ENCODE peak calls at places on chromosomes 7 and 10, in nine cellular contexts. O is AG04450; C is NCI-H1417; U is breast epithelium; Q is stimulated activated CD4-positive, alpha-beta T cell treated with anti-CD3 and anti-CD28 coated beads, Interleukin-12 subunit alpha, Interleukin-12 subunit beta, amount 100 ng/mL, for 4 hours; H is NCI-H1092 treated with DMSO at 0.1 percent for 48 hours; V is SK-MEL-5; L is renal cortical epithelial cell; T is psoas muscle. S is an unnamed sample.
A peak's percentile ranks its signal among the peaks of the same experiment; 100 is the strongest.

GRCh38 chr10:87105725-87106124 is 10.7 kb downstream of the SHLD2 start:
- DNase-seq in Q (no peak), C (no peak), H (no peak), T (no peak), U (no peak), V (no peak), O (no peak), L (no peak), S (no peak)

GRCh38 chr7:106425017-106425719 is 140.4 kb upstream of the NAMPT start:
- DNase-seq in C (peak; percentile 88), V (peak; percentile 99), T (peak; percentile 71), Q (peak; percentile 58), O (peak; percentile 98), H (no peak), U (peak; percentile 82), L (peak; percentile 100), S (no peak)

GRCh38 chr10:102596506-102596971 is 47.7 kb upstream of the TRIM8 start:
- DNase-seq in U (no peak), L (peak; percentile 66), Q (no peak), V (peak; percentile 67), O (no peak), C (peak; percentile 57), T (no peak), H (peak; percentile 35), S (peak; percentile 38)

GRCh38 chr7:141416691-141417268 is 134.4 kb upstream of the AGK start:
- DNase-seq in V (no peak), Q (no peak), O (no peak), U (no peak), C (peak; percentile 46), H (peak; percentile 93), L (no peak), T (no peak), S (no peak)

GRCh38 chr7:129728875-129729467 is 117.5 kb downstream of the NRF1 start:
- DNase-seq in Q (no peak), U (no peak), V (no peak), L (no peak), O (no peak), C (peak; percentile 27), H (peak; percentile 45), T (no peak), S (no peak)

GRCh38 chr10:119714484-119714816 is 11.4 kb upstream of the INPP5F start:
- DNase-seq in Q (no peak), C (no peak), U (no peak), H (no peak), O (no peak), L (no peak), T (no peak), V (no peak), S (no peak)

GRCh38 chr7:113915991-113916390 is 2.8 kb downstream of the PPP1R3A start:
- DNase-seq in T (no peak), Q (no peak), V (no peak), L (no peak), H (no peak), O (no peak), C (no peak), U (no peak), S (no peak)

GRCh38 chr10:64113796-64114195 is 592.6 kb downstream of the REEP3 start:
- DNase-seq in Q (no peak), H (no peak), V (no peak), O (no peak), L (no peak), T (no peak), U (no peak), C (no peak), S (no peak)

GRCh38 chr10:132897516-132898381 is 44.6 kb downstream of the CFAP46 start:
- DNase-seq in H (no peak), T (peak; percentile 33), O (no peak), Q (no peak), U (no peak), V (no peak), C (no peak), L (no peak), S (no peak)

GRCh38 chr10:123782549-123782948 is 109.1 kb downstream of the CPXM2 start:
- DNase-seq in T (no peak), C (no peak), H (no peak), Q (no peak), O (no peak), L (no peak), V (no peak), U (no peak), S (no peak)

GRCh38 chr7:117630501-117630900 is 150.7 kb downstream of the CFTR start:
- DNase-seq in T (no peak), O (no peak), H (no peak), C (peak; percentile 42), L (no peak), Q (no peak), V (no peak), U (no peak), S (no peak)

GRCh38 chr10:99548041-99548530 is 15.3 kb downstream of the NKX2-3 start:
- DNase-seq in C (peak; percentile 2), L (no peak), U (no peak), H (no peak), V (peak; percentile 72), T (no peak), Q (no peak), O (no peak), S (no peak)

GRCh38 chr7:129784437-129784782 is 168.3 kb downstream of the UBE2H start:
- DNase-seq in C (no peak), T (no peak), H (no peak), V (no peak), L (no peak), Q (no peak), U (no peak), O (no peak), S (no peak)

GRCh38 chr10:87659571-87660483 is at the start of gene PAPSS2:
- DNase-seq in V (peak; percentile 58), H (peak; percentile 6), T (peak; percentile 70), L (no peak), O (no peak), Q (peak; percentile 18), C (peak; percentile 48), U (peak; percentile 21), S (peak; percentile 7)

GRCh38 chr7:46032353-46032752 is 111.3 kb upstream of the IGFBP3 start:
- DNase-seq in U (no peak), V (no peak), L (peak; percentile 23), C (no peak), O (no peak), Q (no peak), H (no peak), T (no peak), S (no peak)

GRCh38 chr10:54131833-54132232 is 669.2 kb downstream of the PCDH15 start:
- DNase-seq in T (no peak), V (no peak), L (no peak), Q (no peak), O (no peak), U (no peak), H (no peak), C (no peak), S (no peak)

GRCh38 chr10:71632896-71633600 is 86.5 kb downstream of the C10orf105 start:
- DNase-seq in V (no peak), T (no peak), H (no peak), Q (no peak), U (no peak), C (no peak), L (no peak), O (no peak), S (no peak)

GRCh38 chr10:12350167-12350872 is 973 bp downstream of the CAMK1D start:
- DNase-seq in U (no peak), C (peak; percentile 63), V (no peak), O (no peak), Q (peak; percentile 25), T (peak; percentile 56), L (peak; percentile 9), H (no peak), S (no peak)

GRCh38 chr7:149161241-149161848 is 14.1 kb downstream of the ZNF398 start:
- DNase-seq in C (no peak), T (no peak), O (no peak), U (no peak), V (no peak), H (no peak), Q (no peak), L (peak; percentile 19), S (no peak)

GRCh38 chr7:138095972-138096935 is 20.0 kb downstream of the AKR1D1 start:
- DNase-seq in O (no peak), L (no peak), T (no peak), Q (no peak), H (no peak), V (no peak), U (no peak), C (no peak), S (no peak)

GRCh38 chr7:129073738-129074137 is 18.8 kb upstream of the TNPO3 start:
- DNase-seq in L (no peak), V (no peak), T (no peak), U (no peak), H (no peak), O (no peak), Q (no peak), C (no peak), S (no peak)

GRCh38 chr7:130560972-130561371 is 69.1 kb downstream of the MEST start:
- DNase-seq in T (no peak), U (no peak), V (peak; percentile 78), O (no peak), C (peak; percentile 45), L (peak; percentile 75), H (no peak), Q (no peak), S (peak; percentile 35)

GRCh38 chr10:58755688-58756087 is 243.0 kb downstream of the BICC1 start:
- DNase-seq in U (peak; percentile 66), H (no peak), Q (no peak), O (peak; percentile 10), T (no peak), C (no peak), L (peak; percentile 89), V (no peak), S (no peak)

GRCh38 chr7:44196450-44196872 is 4.3 kb upstream of the YKT6 start:
- DNase-seq in O (no peak), T (no peak), L (peak; percentile 49), Q (no peak), V (peak; percentile 90), U (no peak), C (peak; percentile 75), H (peak; percentile 42), S (peak; percentile 72)

GRCh38 chr7:139505563-139505962 is 17.9 kb upstream of the CLEC2L start:
- DNase-seq in L (no peak), Q (no peak), U (no peak), O (no peak), C (no peak), V (peak; percentile 49), T (no peak), H (no peak), S (no peak)

GRCh38 chr10:99329891-99330674 is 927 bp downstream of the CNNM1 start:
- DNase-seq in H (peak; percentile 49), O (no peak), C (peak; percentile 62), Q (peak; percentile 22), L (no peak), T (peak; percentile 46), U (no peak), V (no peak), S (peak; percentile 27)

GRCh38 chr7:105992888-105993287 is 29.8 kb downstream of the CDHR3 start:
- DNase-seq in Q (no peak), C (no peak), U (no peak), H (no peak), O (no peak), T (no peak), L (no peak), V (no peak), S (no peak)

GRCh38 chr7:19112290-19113000 is 5.0 kb downstream of the TWIST1 start:
- DNase-seq in H (no peak), T (no peak), L (no peak), U (no peak), Q (no peak), V (no peak), O (no peak), C (no peak), S (no peak)

GRCh38 chr10:122474145-122474739 is 12.9 kb downstream of the HTRA1 start:
- DNase-seq in C (no peak), U (no peak), T (no peak), Q (no peak), O (no peak), L (no peak), V (no peak), H (no peak), S (no peak)

GRCh38 chr10:61001731-61002122 is 57.7 kb upstream of the RHOBTB1 start:
- DNase-seq in T (no peak), V (no peak), C (no peak), Q (no peak), O (no peak), H (no peak), U (no peak), L (no peak), S (no peak)

GRCh38 chr10:91944880-91945630 is 21.5 kb downstream of the BTAF1 start:
- DNase-seq in U (no peak), L (peak; percentile 24), H (no peak), V (no peak), T (no peak), C (no peak), Q (no peak), O (no peak), S (no peak)